ENCODE peak calls at places on chromosomes 1 and 21, in eight cellular contexts. One of them, this sample, is unnamed.

GRCh38 chr1:185574139-185574835 is 159.9 kb upstream of the HMCN1 start:
- DNase-seq in uterus: no peak
- DNase-seq in MCF 10A: no peak
- DNase-seq in AG04450: no peak
- DNase-seq in CD8-positive, alpha-beta T cell: no peak
- DNase-seq in fibroblast of lung: peak
- DNase-seq in lower leg skin: no peak
- DNase-seq in choroid plexus epithelial cell: no peak
- DNase-seq in this sample: no peak

GRCh38 chr1:233654667-233655432 is 40.9 kb downstream of the KCNK1 start:
- DNase-seq in uterus: no peak
- DNase-seq in MCF 10A: peak
- DNase-seq in AG04450: no peak
- DNase-seq in CD8-positive, alpha-beta T cell: no peak
- DNase-seq in fibroblast of lung: peak
- DNase-seq in lower leg skin: no peak
- DNase-seq in choroid plexus epithelial cell: no peak
- DNase-seq in this sample: no peak

GRCh38 chr1:20385630-20386029 is 95.0 kb downstream of the VWA5B1 start:
- DNase-seq in uterus: no peak
- DNase-seq in MCF 10A: no peak
- DNase-seq in AG04450: no peak
- DNase-seq in CD8-positive, alpha-beta T cell: no peak
- DNase-seq in fibroblast of lung: no peak
- DNase-seq in lower leg skin: no peak
- DNase-seq in choroid plexus epithelial cell: no peak
- DNase-seq in this sample: no peak

GRCh38 chr1:47309427-47309826 is 4.5 kb downstream of the STIL start:
- DNase-seq in uterus: no peak
- DNase-seq in MCF 10A: no peak
- DNase-seq in AG04450: no peak
- DNase-seq in CD8-positive, alpha-beta T cell: no peak
- DNase-seq in fibroblast of lung: no peak
- DNase-seq in lower leg skin: no peak
- DNase-seq in choroid plexus epithelial cell: no peak
- DNase-seq in this sample: no peak

GRCh38 chr1:1832151-1832550 is 53.9 kb upstream of the NADK start:
- DNase-seq in uterus: no peak
- DNase-seq in MCF 10A: no peak
- DNase-seq in AG04450: no peak
- DNase-seq in CD8-positive, alpha-beta T cell: no peak
- DNase-seq in fibroblast of lung: no peak
- DNase-seq in lower leg skin: no peak
- DNase-seq in choroid plexus epithelial cell: no peak
- DNase-seq in this sample: no peak

GRCh38 chr1:2360588-2361364 is 30.6 kb downstream of the MORN1 start:
- DNase-seq in uterus: no peak
- DNase-seq in MCF 10A: no peak
- DNase-seq in AG04450: no peak
- DNase-seq in CD8-positive, alpha-beta T cell: no peak
- DNase-seq in fibroblast of lung: peak
- DNase-seq in lower leg skin: no peak
- DNase-seq in choroid plexus epithelial cell: no peak
- DNase-seq in this sample: no peak

GRCh38 chr1:3530931-3531818 is 76.7 kb downstream of the ARHGEF16 start:
- DNase-seq in uterus: peak
- DNase-seq in MCF 10A: peak
- DNase-seq in AG04450: no peak
- DNase-seq in CD8-positive, alpha-beta T cell: peak
- DNase-seq in fibroblast of lung: peak
- DNase-seq in lower leg skin: peak
- DNase-seq in choroid plexus epithelial cell: peak
- DNase-seq in this sample: peak

GRCh38 chr1:239772456-239772855 is 319.2 kb upstream of the FMN2 start:
- DNase-seq in uterus: no peak
- DNase-seq in MCF 10A: no peak
- DNase-seq in AG04450: no peak
- DNase-seq in CD8-positive, alpha-beta T cell: no peak
- DNase-seq in fibroblast of lung: no peak
- DNase-seq in lower leg skin: no peak
- DNase-seq in choroid plexus epithelial cell: no peak
- DNase-seq in this sample: no peak

GRCh38 chr1:53120659-53121058 is 21.8 kb downstream of the SLC1A7 start:
- DNase-seq in uterus: no peak
- DNase-seq in MCF 10A: no peak
- DNase-seq in AG04450: no peak
- DNase-seq in CD8-positive, alpha-beta T cell: no peak
- DNase-seq in fibroblast of lung: no peak
- DNase-seq in lower leg skin: no peak
- DNase-seq in choroid plexus epithelial cell: no peak
- DNase-seq in this sample: no peak

GRCh38 chr1:223326776-223327175 is 37.2 kb downstream of the SUSD4 start:
- DNase-seq in uterus: no peak
- DNase-seq in MCF 10A: peak
- DNase-seq in AG04450: no peak
- DNase-seq in CD8-positive, alpha-beta T cell: no peak
- DNase-seq in fibroblast of lung: peak
- DNase-seq in lower leg skin: no peak
- DNase-seq in choroid plexus epithelial cell: no peak
- DNase-seq in this sample: no peak

GRCh38 chr1:187655163-187655562 is 826.4 kb downstream of the PLA2G4A start:
- DNase-seq in uterus: no peak
- DNase-seq in MCF 10A: peak
- DNase-seq in AG04450: no peak
- DNase-seq in CD8-positive, alpha-beta T cell: no peak
- DNase-seq in fibroblast of lung: peak
- DNase-seq in lower leg skin: no peak
- DNase-seq in choroid plexus epithelial cell: peak
- DNase-seq in this sample: no peak

GRCh38 chr1:27372022-27372807 is 2.4 kb downstream of the FCN3 start:
- DNase-seq in uterus: no peak
- DNase-seq in MCF 10A: no peak
- DNase-seq in AG04450: no peak
- DNase-seq in CD8-positive, alpha-beta T cell: no peak
- DNase-seq in fibroblast of lung: no peak
- DNase-seq in lower leg skin: no peak
- DNase-seq in choroid plexus epithelial cell: no peak
- DNase-seq in this sample: no peak

GRCh38 chr1:30663596-30664091 is 59.7 kb downstream of the MATN1 start:
- DNase-seq in uterus: no peak
- DNase-seq in MCF 10A: no peak
- DNase-seq in AG04450: no peak
- DNase-seq in CD8-positive, alpha-beta T cell: no peak
- DNase-seq in fibroblast of lung: no peak
- DNase-seq in lower leg skin: no peak
- DNase-seq in choroid plexus epithelial cell: no peak
- DNase-seq in this sample: no peak

GRCh38 chr21:29477347-29477746 is 178.6 kb downstream of the BACH1 start:
- DNase-seq in uterus: no peak
- DNase-seq in MCF 10A: no peak
- DNase-seq in AG04450: no peak
- DNase-seq in CD8-positive, alpha-beta T cell: no peak
- DNase-seq in fibroblast of lung: peak
- DNase-seq in lower leg skin: no peak
- DNase-seq in choroid plexus epithelial cell: no peak
- DNase-seq in this sample: no peak

GRCh38 chr1:20233394-20233793 is 47.1 kb upstream of the PLA2G2C start:
- DNase-seq in uterus: no peak
- DNase-seq in MCF 10A: peak
- DNase-seq in AG04450: no peak
- DNase-seq in CD8-positive, alpha-beta T cell: no peak
- DNase-seq in fibroblast of lung: peak
- DNase-seq in lower leg skin: no peak
- DNase-seq in choroid plexus epithelial cell: peak
- DNase-seq in this sample: no peak

GRCh38 chr1:152182942-152183341 is 23.9 kb upstream of the RPTN start:
- DNase-seq in uterus: no peak
- DNase-seq in MCF 10A: peak
- DNase-seq in AG04450: no peak
- DNase-seq in CD8-positive, alpha-beta T cell: no peak
- DNase-seq in fibroblast of lung: peak
- DNase-seq in lower leg skin: no peak
- DNase-seq in choroid plexus epithelial cell: peak
- DNase-seq in this sample: peak

GRCh38 chr1:177783052-177783451 is 186.8 kb downstream of the SEC16B start:
- DNase-seq in uterus: no peak
- DNase-seq in MCF 10A: no peak
- DNase-seq in AG04450: no peak
- DNase-seq in CD8-positive, alpha-beta T cell: no peak
- DNase-seq in fibroblast of lung: no peak
- DNase-seq in lower leg skin: no peak
- DNase-seq in choroid plexus epithelial cell: no peak
- DNase-seq in this sample: no peak

GRCh38 chr1:177784394-177784793 is 185.5 kb downstream of the SEC16B start:
- DNase-seq in uterus: no peak
- DNase-seq in MCF 10A: no peak
- DNase-seq in AG04450: no peak
- DNase-seq in CD8-positive, alpha-beta T cell: no peak
- DNase-seq in fibroblast of lung: no peak
- DNase-seq in lower leg skin: no peak
- DNase-seq in choroid plexus epithelial cell: no peak
- DNase-seq in this sample: no peak

GRCh38 chr1:177779325-177779965 is 190.4 kb downstream of the SEC16B start:
- DNase-seq in uterus: no peak
- DNase-seq in MCF 10A: no peak
- DNase-seq in AG04450: no peak
- DNase-seq in CD8-positive, alpha-beta T cell: no peak
- DNase-seq in fibroblast of lung: no peak
- DNase-seq in lower leg skin: no peak
- DNase-seq in choroid plexus epithelial cell: no peak
- DNase-seq in this sample: no peak

GRCh38 chr1:177780096-177780700 is 189.7 kb downstream of the SEC16B start:
- DNase-seq in uterus: no peak
- DNase-seq in MCF 10A: peak
- DNase-seq in AG04450: peak
- DNase-seq in CD8-positive, alpha-beta T cell: no peak
- DNase-seq in fibroblast of lung: peak
- DNase-seq in lower leg skin: no peak
- DNase-seq in choroid plexus epithelial cell: peak
- DNase-seq in this sample: peak
- TF ChIP-seq CTCF in uterus: no peak
- TF ChIP-seq CTCF in MCF 10A: peak
- TF ChIP-seq CTCF in AG04450: peak
- TF ChIP-seq CTCF in CD8-positive, alpha-beta T cell: no peak
- TF ChIP-seq CTCF in fibroblast of lung: peak
- TF ChIP-seq CTCF in lower leg skin: no peak
- TF ChIP-seq CTCF in choroid plexus epithelial cell: peak
- TF ChIP-seq CTCF in this sample: peak

GRCh38 chr1:61534847-61535246 is 190.1 kb downstream of the TM2D1 start:
- DNase-seq in uterus: no peak
- DNase-seq in MCF 10A: no peak
- DNase-seq in AG04450: no peak
- DNase-seq in CD8-positive, alpha-beta T cell: no peak
- DNase-seq in fibroblast of lung: no peak
- DNase-seq in lower leg skin: no peak
- DNase-seq in choroid plexus epithelial cell: no peak
- DNase-seq in this sample: no peak

GRCh38 chr1:61538228-61538627 is 186.7 kb downstream of the TM2D1 start:
- DNase-seq in uterus: no peak
- DNase-seq in MCF 10A: no peak
- DNase-seq in AG04450: no peak
- DNase-seq in CD8-positive, alpha-beta T cell: no peak
- DNase-seq in fibroblast of lung: no peak
- DNase-seq in lower leg skin: no peak
- DNase-seq in choroid plexus epithelial cell: no peak
- DNase-seq in this sample: no peak

GRCh38 chr1:61539720-61540462 is 185.1 kb downstream of the TM2D1 start:
- DNase-seq in uterus: peak
- DNase-seq in MCF 10A: no peak
- DNase-seq in AG04450: no peak
- DNase-seq in CD8-positive, alpha-beta T cell: no peak
- DNase-seq in fibroblast of lung: no peak
- DNase-seq in lower leg skin: no peak
- DNase-seq in choroid plexus epithelial cell: no peak
- DNase-seq in this sample: peak

GRCh38 chr1:61536174-61536573 is 188.8 kb downstream of the TM2D1 start:
- DNase-seq in uterus: no peak
- DNase-seq in MCF 10A: no peak
- DNase-seq in AG04450: no peak
- DNase-seq in CD8-positive, alpha-beta T cell: no peak
- DNase-seq in fibroblast of lung: no peak
- DNase-seq in lower leg skin: no peak
- DNase-seq in choroid plexus epithelial cell: no peak
- DNase-seq in this sample: no peak

GRCh38 chr1:61536722-61537121 is 188.2 kb downstream of the TM2D1 start:
- DNase-seq in uterus: no peak
- DNase-seq in MCF 10A: no peak
- DNase-seq in AG04450: no peak
- DNase-seq in CD8-positive, alpha-beta T cell: no peak
- DNase-seq in fibroblast of lung: no peak
- DNase-seq in lower leg skin: no peak
- DNase-seq in choroid plexus epithelial cell: no peak
- DNase-seq in this sample: no peak
- TF ChIP-seq CTCF in uterus: no peak
- TF ChIP-seq CTCF in MCF 10A: no peak
- TF ChIP-seq CTCF in AG04450: no peak
- TF ChIP-seq CTCF in CD8-positive, alpha-beta T cell: no peak
- TF ChIP-seq CTCF in fibroblast of lung: no peak
- TF ChIP-seq CTCF in lower leg skin: no peak
- TF ChIP-seq CTCF in choroid plexus epithelial cell: no peak
- TF ChIP-seq CTCF in this sample: no peak

DNA sequence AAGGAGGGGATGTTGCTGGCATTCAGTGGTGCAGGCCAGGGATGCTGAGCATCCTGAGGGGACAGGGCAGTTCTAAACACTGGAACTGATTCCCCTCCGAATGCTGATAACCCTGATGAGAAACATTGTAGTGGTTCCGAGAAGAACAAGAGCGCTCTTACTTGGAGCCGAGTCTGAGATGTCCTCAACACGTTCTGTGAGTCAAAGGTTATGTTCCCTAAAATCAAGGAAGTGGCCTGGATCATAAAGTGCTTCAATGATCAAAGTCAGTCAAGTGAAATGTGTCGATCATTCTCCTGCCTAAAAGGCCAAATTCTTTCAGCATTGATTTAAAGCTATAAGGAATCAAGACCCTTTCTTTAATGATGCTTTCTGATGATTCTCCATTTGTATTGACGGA is 234.1 kb downstream of the NFIA start:
- DNase-seq in uterus: no peak
- DNase-seq in MCF 10A: no peak
- DNase-seq in AG04450: no peak
- DNase-seq in CD8-positive, alpha-beta T cell: no peak
- DNase-seq in fibroblast of lung: no peak
- DNase-seq in lower leg skin: no peak
- DNase-seq in choroid plexus epithelial cell: no peak
- DNase-seq in this sample: no peak
- TF ChIP-seq CTCF in uterus: no peak
- TF ChIP-seq CTCF in MCF 10A: no peak
- TF ChIP-seq CTCF in AG04450: no peak
- TF ChIP-seq CTCF in CD8-positive, alpha-beta T cell: no peak
- TF ChIP-seq CTCF in fibroblast of lung: no peak
- TF ChIP-seq CTCF in lower leg skin: no peak
- TF ChIP-seq CTCF in choroid plexus epithelial cell: no peak
- TF ChIP-seq CTCF in this sample: no peak

DNA sequence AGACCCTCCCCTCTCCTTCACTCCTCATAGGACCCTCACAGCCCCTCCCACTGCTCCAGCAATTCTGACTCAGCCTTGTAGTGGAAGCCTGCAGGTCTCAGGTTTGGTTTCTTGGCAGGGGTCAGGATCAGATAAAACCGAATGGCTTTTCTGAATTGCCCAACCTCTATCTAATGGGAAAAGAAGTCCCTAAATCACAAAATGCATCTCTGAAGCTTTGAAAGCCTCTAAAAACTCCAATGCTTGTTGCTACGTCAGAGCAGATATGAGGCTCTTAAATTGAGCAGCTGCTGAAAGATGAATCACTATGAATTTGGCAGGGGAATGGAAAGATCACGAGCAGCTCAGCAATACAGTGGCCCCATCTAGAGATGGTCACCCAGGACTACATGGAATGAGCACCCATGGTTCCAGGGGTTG is 74.5 kb downstream of the NID1 start:
- DNase-seq in uterus: no peak
- DNase-seq in MCF 10A: peak
- DNase-seq in AG04450: no peak
- DNase-seq in CD8-positive, alpha-beta T cell: no peak
- DNase-seq in fibroblast of lung: peak
- DNase-seq in lower leg skin: no peak
- DNase-seq in choroid plexus epithelial cell: peak
- DNase-seq in this sample: no peak
- TF ChIP-seq CTCF in uterus: no peak
- TF ChIP-seq CTCF in MCF 10A: no peak
- TF ChIP-seq CTCF in AG04450: no peak
- TF ChIP-seq CTCF in CD8-positive, alpha-beta T cell: no peak
- TF ChIP-seq CTCF in fibroblast of lung: no peak
- TF ChIP-seq CTCF in lower leg skin: no peak
- TF ChIP-seq CTCF in choroid plexus epithelial cell: no peak
- TF ChIP-seq CTCF in this sample: no peak

This sample was measured in AG09319.